ENCODE peak calls at places on chromosome 21, in five cellular contexts. One of them, this sample, is unnamed.
A peak's percentile ranks its signal among the peaks of the same experiment; 100 is the strongest.

GRCh38 chr21:27802816-27803475 is 836.1 kb upstream of the ADAMTS5 start:
- DNase-seq in PC-3: peak; percentile 70
- DNase-seq in hepatocyte: peak; percentile 60
- DNase-seq in AG10803: peak; percentile 56
- DNase-seq in OCI-LY7: peak; percentile 4
- DNase-seq in this sample: no peak

GRCh38 chr21:14687277-14687642 is 141.1 kb upstream of the SAMSN1 start:
- DNase-seq in OCI-LY7: peak; percentile 53
- DNase-seq in PC-3: no peak
- DNase-seq in AG10803: no peak
- DNase-seq in hepatocyte: no peak
- DNase-seq in this sample: no peak

GRCh38 chr21:18384771-18385170 is 18.8 kb downstream of the TMPRSS15 start:
- DNase-seq in OCI-LY7: peak; percentile 52
- DNase-seq in hepatocyte: peak; percentile 53
- DNase-seq in PC-3: peak; percentile 54
- DNase-seq in AG10803: no peak
- DNase-seq in this sample: no peak

GRCh38 chr21:28393279-28393678 is 599.4 kb downstream of the LTN1 start:
- DNase-seq in PC-3: peak; percentile 29
- DNase-seq in OCI-LY7: no peak
- DNase-seq in AG10803: no peak
- DNase-seq in hepatocyte: peak; percentile 59
- DNase-seq in this sample: no peak

GRCh38 chr21:17796037-17796403 is 23.1 kb downstream of the C21orf91 start:
- DNase-seq in PC-3: no peak
- DNase-seq in OCI-LY7: no peak
- DNase-seq in hepatocyte: no peak
- DNase-seq in AG10803: no peak
- DNase-seq in this sample: no peak

GRCh38 chr21:36806103-36806502 is 107.2 kb downstream of the SIM2 start:
- DNase-seq in hepatocyte: no peak
- DNase-seq in AG10803: peak; percentile 27
- DNase-seq in PC-3: no peak
- DNase-seq in OCI-LY7: no peak
- DNase-seq in this sample: no peak

GRCh38 chr21:42862123-42862475 is 17.2 kb downstream of the WDR4 start:
- DNase-seq in OCI-LY7: no peak
- DNase-seq in hepatocyte: no peak
- DNase-seq in PC-3: no peak
- DNase-seq in AG10803: no peak
- DNase-seq in this sample: no peak

GRCh38 chr21:17340081-17340480 is 172.8 kb upstream of the CXADR start:
- DNase-seq in PC-3: no peak
- DNase-seq in AG10803: no peak
- DNase-seq in OCI-LY7: no peak
- DNase-seq in hepatocyte: no peak
- DNase-seq in this sample: no peak

GRCh38 chr21:25563399-25564116 is 43.7 kb downstream of the MRPL39 start:
- DNase-seq in hepatocyte: no peak
- DNase-seq in PC-3: no peak
- DNase-seq in AG10803: peak; percentile 8
- DNase-seq in OCI-LY7: no peak
- DNase-seq in this sample: no peak

GRCh38 chr21:42097274-42097673 is 26.2 kb downstream of the UMODL1 start:
- DNase-seq in AG10803: no peak
- DNase-seq in OCI-LY7: no peak
- DNase-seq in PC-3: no peak
- DNase-seq in hepatocyte: no peak
- DNase-seq in this sample: no peak

GRCh38 chr21:45507523-45507875 is 34.7 kb downstream of the SLC19A1 start:
- DNase-seq in AG10803: no peak
- DNase-seq in PC-3: no peak
- DNase-seq in OCI-LY7: no peak
- DNase-seq in hepatocyte: no peak
- DNase-seq in this sample: no peak

GRCh38 chr21:35226960-35227741 is 178.0 kb upstream of the RUNX1 start:
- DNase-seq in hepatocyte: no peak
- DNase-seq in AG10803: no peak
- DNase-seq in PC-3: no peak
- DNase-seq in OCI-LY7: peak; percentile 98
- DNase-seq in this sample: no peak

GRCh38 chr21:46322351-46323226 is 1.1 kb downstream of the C21orf58 start:
- DNase-seq in OCI-LY7: peak; percentile 46
- DNase-seq in hepatocyte: peak; percentile 45
- DNase-seq in PC-3: peak; percentile 32
- DNase-seq in AG10803: peak; percentile 45
- DNase-seq in this sample: no peak

GRCh38 chr21:43196789-43197188 is 28.0 kb downstream of the CRYAA start:
- DNase-seq in PC-3: peak; percentile 75
- DNase-seq in AG10803: no peak
- DNase-seq in hepatocyte: peak; percentile 73
- DNase-seq in OCI-LY7: no peak
- DNase-seq in this sample: no peak

GRCh38 chr21:17334478-17334877 is 178.4 kb upstream of the CXADR start:
- DNase-seq in PC-3: no peak
- DNase-seq in AG10803: no peak
- DNase-seq in hepatocyte: no peak
- DNase-seq in OCI-LY7: no peak
- DNase-seq in this sample: no peak

GRCh38 chr21:36403713-36404112 is 18.5 kb downstream of the CHAF1B start:
- DNase-seq in hepatocyte: no peak
- DNase-seq in PC-3: no peak
- DNase-seq in OCI-LY7: no peak
- DNase-seq in AG10803: no peak
- DNase-seq in this sample: no peak

GRCh38 chr21:45461369-45461750 is 56.4 kb downstream of the COL18A1 start:
- DNase-seq in hepatocyte: no peak
- DNase-seq in AG10803: no peak
- DNase-seq in PC-3: no peak
- DNase-seq in OCI-LY7: no peak
- DNase-seq in this sample: no peak

GRCh38 chr21:34808569-34809204 is 139.9 kb downstream of the CLIC6 start:
- DNase-seq in OCI-LY7: peak; percentile 8
- DNase-seq in hepatocyte: no peak
- DNase-seq in AG10803: peak; percentile 82
- DNase-seq in PC-3: no peak
- DNase-seq in this sample: no peak

GRCh38 chr21:15289896-15290841 is 225.4 kb upstream of the NRIP1 start:
- DNase-seq in OCI-LY7: no peak
- DNase-seq in PC-3: no peak
- DNase-seq in hepatocyte: peak; percentile 62
- DNase-seq in AG10803: peak; percentile 16
- DNase-seq in this sample: no peak

DNA sequence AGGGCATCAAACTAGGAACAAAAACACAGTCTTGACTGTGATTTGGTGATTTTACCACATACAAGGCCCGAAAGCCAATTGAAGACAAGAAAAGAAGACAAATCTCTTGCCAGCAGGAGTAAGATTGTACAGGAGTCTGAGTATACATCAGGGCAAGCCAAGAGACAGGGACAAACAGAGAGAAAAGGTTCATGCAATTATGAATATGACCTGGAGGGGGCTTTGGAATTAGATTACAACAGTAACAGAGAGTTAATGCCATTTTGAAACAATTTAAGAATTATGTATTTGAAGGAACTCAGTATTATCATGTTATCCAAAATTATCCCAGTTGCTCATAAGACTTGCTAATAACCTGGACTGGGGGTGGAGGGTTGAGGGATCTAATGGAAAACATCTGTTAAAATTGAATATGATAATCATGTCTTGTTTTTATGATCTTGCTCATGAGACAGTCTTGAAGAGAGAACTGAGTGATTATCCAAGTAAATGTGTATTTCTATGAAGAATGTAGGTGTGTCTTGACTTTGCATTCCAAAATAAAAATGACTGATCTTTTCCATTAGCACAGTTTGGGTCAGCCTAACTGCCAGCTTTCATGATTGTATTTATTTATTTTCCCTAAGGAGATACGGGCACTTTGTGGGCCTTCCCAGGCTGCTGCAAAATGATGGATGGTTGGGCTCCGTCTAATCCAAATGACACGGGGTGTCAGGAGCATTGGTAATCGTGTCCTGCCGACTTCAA is 117.7 kb downstream of the ERG start:
- DNase-seq in hepatocyte: no peak
- DNase-seq in OCI-LY7: no peak
- DNase-seq in AG10803: no peak
- DNase-seq in PC-3: peak; percentile 52
- DNase-seq in this sample: no peak
- TF ChIP-seq CTCF in hepatocyte: peak; percentile 27
- TF ChIP-seq CTCF in OCI-LY7: peak; percentile 37
- TF ChIP-seq CTCF in AG10803: peak; percentile 46
- TF ChIP-seq CTCF in PC-3: peak; percentile 58
- TF ChIP-seq CTCF in this sample: peak; percentile 11

DNA sequence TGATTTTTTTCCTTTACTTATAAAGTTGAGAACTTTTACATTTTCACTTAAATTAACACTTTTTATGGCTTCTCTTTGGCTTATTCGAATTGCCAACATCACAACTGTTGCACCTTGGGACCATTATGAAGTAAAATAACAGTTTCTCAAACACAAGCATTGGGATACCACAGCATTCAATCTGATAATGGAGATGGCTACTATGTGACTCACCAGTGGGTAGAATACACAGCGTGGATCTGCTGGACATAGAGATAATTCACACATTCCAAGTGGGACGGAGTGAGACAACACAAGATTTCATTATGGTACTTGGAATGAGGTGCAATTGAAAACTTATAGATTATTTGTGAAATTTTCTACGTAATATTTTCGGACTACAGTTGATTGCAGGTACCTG is 68.0 kb downstream of the ADAMTS1 start:
- DNase-seq in hepatocyte: no peak
- DNase-seq in AG10803: no peak
- DNase-seq in PC-3: no peak
- DNase-seq in OCI-LY7: no peak
- DNase-seq in this sample: no peak
- TF ChIP-seq CTCF in hepatocyte: no peak
- TF ChIP-seq CTCF in AG10803: no peak
- TF ChIP-seq CTCF in PC-3: no peak
- TF ChIP-seq CTCF in OCI-LY7: no peak
- TF ChIP-seq CTCF in this sample: no peak

DNA sequence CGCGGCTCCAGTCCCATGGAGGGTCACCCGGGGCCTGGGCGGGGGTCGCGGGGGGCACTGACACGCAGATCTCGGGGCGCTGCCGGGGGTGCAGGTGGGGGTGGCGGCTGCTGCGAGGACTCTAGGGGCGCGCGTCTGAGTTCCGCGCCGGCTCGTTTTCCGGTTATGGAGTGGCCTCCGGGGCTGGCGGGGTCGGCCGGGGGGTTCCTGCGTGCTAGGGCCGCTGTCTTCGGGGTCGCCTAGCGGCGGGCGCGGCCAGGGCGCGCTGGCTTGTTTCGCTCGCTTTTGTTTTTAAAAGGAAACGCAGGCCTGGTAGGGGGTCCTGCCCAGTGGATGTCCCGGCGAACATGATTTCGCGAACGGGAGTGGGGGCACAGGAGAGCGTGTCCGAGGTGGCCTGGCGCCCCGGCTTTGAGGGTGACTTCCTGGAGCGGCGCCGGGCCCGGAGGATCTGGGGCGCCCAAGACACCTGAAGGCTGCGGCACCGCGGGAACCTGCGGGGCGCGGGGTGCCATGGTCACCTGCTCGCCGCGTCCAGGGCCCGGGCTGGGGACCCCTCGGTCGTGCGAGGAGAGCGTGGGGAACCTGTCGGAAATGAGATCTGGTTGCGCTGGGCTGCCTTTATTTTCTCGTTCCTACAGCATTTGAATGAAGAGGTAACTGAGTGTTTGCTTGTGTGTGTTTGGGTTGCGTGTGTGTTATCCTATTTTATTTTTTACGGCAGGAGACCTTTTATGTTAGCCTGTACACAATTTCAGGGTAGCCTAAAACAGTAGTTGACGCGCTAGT is 618 bp downstream of the ETS2 start:
- DNase-seq in OCI-LY7: peak; percentile 56
- DNase-seq in hepatocyte: no peak
- DNase-seq in AG10803: no peak
- DNase-seq in PC-3: no peak
- DNase-seq in this sample: no peak
- TF ChIP-seq CTCF in OCI-LY7: peak; percentile 37
- TF ChIP-seq CTCF in hepatocyte: no peak
- TF ChIP-seq CTCF in AG10803: peak; percentile 15
- TF ChIP-seq CTCF in PC-3: no peak
- TF ChIP-seq CTCF in this sample: peak; percentile 10

GRCh38 chr21:31347435-31348032 is 3.5 kb upstream of the TIAM1 start:
- DNase-seq in AG10803: peak; percentile 16
- DNase-seq in OCI-LY7: peak; percentile 35
- DNase-seq in PC-3: peak; percentile 84
- DNase-seq in hepatocyte: peak; percentile 40
- DNase-seq in this sample: no peak
- TF ChIP-seq CTCF in AG10803: peak; percentile 53
- TF ChIP-seq CTCF in OCI-LY7: peak; percentile 81
- TF ChIP-seq CTCF in PC-3: peak; percentile 83
- TF ChIP-seq CTCF in hepatocyte: peak; percentile 59
- TF ChIP-seq CTCF in this sample: peak; percentile 49

This sample was measured in AG09319.